ENCODE peak calls at places on chromosomes 1 and 21, in five cellular contexts. One of them, this sample, is unnamed.

GRCh38 chr21:14901482-14901958 is 163.3 kb downstream of the NRIP1 start:
- DNase-seq in HCT116: peak
- DNase-seq in A549: no peak
- DNase-seq in SK-N-SH: no peak
- DNase-seq in endothelial cell of umbilical vein: no peak
- DNase-seq in this sample: no peak

GRCh38 chr1:47745725-47746609 is 251.2 kb downstream of the TRABD2B start:
- DNase-seq in HCT116: no peak
- DNase-seq in A549: no peak
- DNase-seq in SK-N-SH: no peak
- DNase-seq in endothelial cell of umbilical vein: no peak
- DNase-seq in this sample: no peak

GRCh38 chr1:184425449-184426277 is 38.8 kb downstream of the C1orf21 start:
- DNase-seq in HCT116: no peak
- DNase-seq in A549: no peak
- DNase-seq in SK-N-SH: no peak
- DNase-seq in endothelial cell of umbilical vein: no peak
- DNase-seq in this sample: no peak

GRCh38 chr21:44873356-44874239 is at the start of gene PTTG1IP:
- DNase-seq in HCT116: peak
- DNase-seq in A549: peak
- DNase-seq in SK-N-SH: peak
- DNase-seq in endothelial cell of umbilical vein: peak
- DNase-seq in this sample: peak

GRCh38 chr1:231757101-231757404 is 130.5 kb downstream of the DISC1 start:
- DNase-seq in HCT116: peak
- DNase-seq in A549: no peak
- DNase-seq in SK-N-SH: no peak
- DNase-seq in endothelial cell of umbilical vein: no peak
- DNase-seq in this sample: no peak

GRCh38 chr1:9101510-9102146 is 27.3 kb downstream of the GPR157 start:
- DNase-seq in HCT116: peak
- DNase-seq in A549: peak
- DNase-seq in SK-N-SH: peak
- DNase-seq in endothelial cell of umbilical vein: peak
- DNase-seq in this sample: peak

GRCh38 chr1:31661856-31662255 is 17.2 kb upstream of the PEF1 start:
- DNase-seq in HCT116: no peak
- DNase-seq in A549: no peak
- DNase-seq in SK-N-SH: no peak
- DNase-seq in endothelial cell of umbilical vein: no peak
- DNase-seq in this sample: no peak

GRCh38 chr1:228347181-228347580 is 59.5 kb downstream of the TRIM11 start:
- DNase-seq in HCT116: no peak
- DNase-seq in A549: no peak
- DNase-seq in SK-N-SH: no peak
- DNase-seq in endothelial cell of umbilical vein: no peak
- DNase-seq in this sample: no peak

GRCh38 chr1:231636157-231636556 is 9.6 kb downstream of the DISC1 start:
- DNase-seq in HCT116: no peak
- DNase-seq in A549: no peak
- DNase-seq in SK-N-SH: no peak
- DNase-seq in endothelial cell of umbilical vein: peak
- DNase-seq in this sample: peak

GRCh38 chr1:64479874-64480273 is 9.9 kb downstream of the CACHD1 start:
- DNase-seq in HCT116: no peak
- DNase-seq in A549: no peak
- DNase-seq in SK-N-SH: no peak
- DNase-seq in endothelial cell of umbilical vein: no peak
- DNase-seq in this sample: no peak

GRCh38 chr21:41357546-41357945 is 4.3 kb upstream of the MX2 start:
- DNase-seq in HCT116: no peak
- DNase-seq in A549: no peak
- DNase-seq in SK-N-SH: no peak
- DNase-seq in endothelial cell of umbilical vein: no peak
- DNase-seq in this sample: no peak

GRCh38 chr1:230970432-230970831 is 8.2 kb downstream of the TTC13 start:
- DNase-seq in HCT116: no peak
- DNase-seq in A549: no peak
- DNase-seq in SK-N-SH: no peak
- DNase-seq in endothelial cell of umbilical vein: no peak
- DNase-seq in this sample: no peak

GRCh38 chr1:199272107-199272506 is 633.3 kb downstream of the PTPRC start:
- DNase-seq in HCT116: no peak
- DNase-seq in A549: no peak
- DNase-seq in SK-N-SH: no peak
- DNase-seq in endothelial cell of umbilical vein: no peak
- DNase-seq in this sample: no peak

GRCh38 chr1:57966340-57966739 is 542.5 kb upstream of the DAB1 start:
- DNase-seq in HCT116: no peak
- DNase-seq in A549: no peak
- DNase-seq in SK-N-SH: no peak
- DNase-seq in endothelial cell of umbilical vein: no peak
- DNase-seq in this sample: no peak
- TF ChIP-seq CTCF in HCT116: no peak
- TF ChIP-seq CTCF in A549: no peak
- TF ChIP-seq CTCF in SK-N-SH: no peak
- TF ChIP-seq CTCF in endothelial cell of umbilical vein: no peak
- TF ChIP-seq CTCF in this sample: no peak

DNA sequence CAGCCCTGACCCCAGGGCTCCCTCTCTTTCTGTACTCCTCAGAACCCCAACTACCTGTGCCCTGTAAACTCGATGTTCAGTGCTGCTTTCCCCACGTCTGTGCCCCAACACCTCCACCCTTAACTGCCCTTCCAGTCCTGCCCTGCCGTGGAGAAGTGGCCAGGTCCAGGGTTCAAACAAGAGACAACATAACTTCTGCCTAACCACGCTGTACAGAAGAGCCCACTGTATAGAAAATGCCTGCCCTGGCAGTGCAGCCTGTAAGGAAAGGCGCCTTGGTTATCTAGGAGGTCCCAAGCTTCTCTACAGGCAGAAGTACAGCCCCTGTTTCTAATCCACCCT is 3.4 kb downstream of the DMRTA2 start:
- DNase-seq in HCT116: no peak
- DNase-seq in A549: no peak
- DNase-seq in SK-N-SH: peak
- DNase-seq in endothelial cell of umbilical vein: no peak
- DNase-seq in this sample: no peak
- H3K4me3 ChIP-seq in HCT116: no peak
- H3K4me3 ChIP-seq in A549: no peak
- H3K4me3 ChIP-seq in SK-N-SH: no peak
- H3K4me3 ChIP-seq in endothelial cell of umbilical vein: no peak
- H3K4me3 ChIP-seq in this sample: no peak

DNA sequence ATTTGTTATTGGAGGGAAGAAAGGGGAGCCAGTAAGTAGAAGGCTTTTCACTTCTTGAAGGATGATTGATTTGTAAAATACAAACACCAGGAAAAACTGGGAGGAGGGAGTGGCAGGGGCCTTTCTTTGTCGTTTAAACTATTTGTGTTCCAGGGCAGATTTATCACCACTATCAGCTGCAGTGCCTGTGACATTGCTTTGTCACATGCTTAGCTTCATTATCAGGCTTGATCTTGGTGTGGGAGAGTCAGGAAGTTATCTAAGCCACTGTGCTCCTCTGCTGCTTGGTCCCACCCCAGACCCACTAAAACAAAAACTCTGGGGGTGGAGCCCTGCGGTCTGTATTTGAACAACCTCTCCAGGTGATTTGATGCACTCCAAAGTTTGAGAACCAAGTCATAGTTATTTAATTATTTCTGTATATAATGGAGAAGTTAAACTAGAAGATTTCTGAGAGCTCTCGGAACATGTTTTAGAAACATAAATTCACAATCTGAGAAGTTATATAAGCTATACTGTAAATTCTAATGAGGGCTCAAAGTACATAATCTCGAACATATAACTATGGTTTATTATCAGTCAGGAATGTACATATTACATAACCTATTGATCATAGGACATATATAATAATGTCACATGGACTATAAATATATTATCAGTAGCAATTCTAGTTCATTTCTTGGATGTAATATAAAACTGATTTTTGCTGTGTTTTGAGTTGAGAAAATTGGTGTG is 87.9 kb downstream of the CDC14A start:
- DNase-seq in HCT116: no peak
- DNase-seq in A549: no peak
- DNase-seq in SK-N-SH: peak
- DNase-seq in endothelial cell of umbilical vein: no peak
- DNase-seq in this sample: peak
- TF ChIP-seq MAX in HCT116: no peak
- TF ChIP-seq MAX in A549: no peak
- TF ChIP-seq MAX in SK-N-SH: no peak
- TF ChIP-seq MAX in endothelial cell of umbilical vein: no peak
- TF ChIP-seq MAX in this sample: peak

GRCh38 chr1:158117854-158118691 is 62.6 kb upstream of the CD1D start:
- DNase-seq in HCT116: peak
- DNase-seq in A549: peak
- DNase-seq in SK-N-SH: peak
- DNase-seq in endothelial cell of umbilical vein: peak
- DNase-seq in this sample: peak
- TF ChIP-seq CTCF in HCT116: peak
- TF ChIP-seq CTCF in A549: peak
- TF ChIP-seq CTCF in SK-N-SH: peak
- TF ChIP-seq CTCF in endothelial cell of umbilical vein: peak
- TF ChIP-seq CTCF in this sample: peak

DNA sequence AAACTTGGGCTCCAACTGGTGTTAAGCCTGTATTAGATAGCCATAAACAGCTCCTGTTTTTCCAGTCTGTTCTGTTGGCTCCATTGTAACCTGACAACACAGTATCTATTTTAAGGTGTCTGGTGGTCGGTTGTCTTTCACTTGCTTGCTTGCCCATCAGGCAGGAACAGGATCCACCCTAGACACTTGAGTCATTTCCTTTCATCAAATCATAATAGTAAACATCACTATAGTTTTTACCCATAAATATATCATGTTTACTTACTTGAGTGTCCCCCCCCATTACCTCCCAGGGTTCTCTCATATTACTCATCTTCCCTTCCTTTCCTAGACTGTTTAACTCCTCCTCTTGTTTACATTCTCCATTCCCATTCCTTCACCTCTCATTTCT is 2.9 kb downstream of the DDI2 start:
- DNase-seq in HCT116: no peak
- DNase-seq in A549: peak
- DNase-seq in SK-N-SH: no peak
- DNase-seq in endothelial cell of umbilical vein: peak
- DNase-seq in this sample: peak
- H3K4me3 ChIP-seq in HCT116: no peak
- H3K4me3 ChIP-seq in A549: peak
- H3K4me3 ChIP-seq in SK-N-SH: no peak
- H3K4me3 ChIP-seq in endothelial cell of umbilical vein: no peak
- H3K4me3 ChIP-seq in this sample: peak

This sample was measured in NB4.